ENCODE peak calls at places on chromosomes 11 and 22, in nine cellular contexts. One of them, this sample, is unnamed.

GRCh38 chr22:43185860-43186261 is 1.1 kb downstream of the TTLL12 start:
- DNase-seq in mesothelial cell of epicardium: no peak
- DNase-seq in cardiac muscle cell: peak; percentile 23
- DNase-seq in hepatocyte: peak; percentile 62
- DNase-seq in fibroblast of mammary gland: peak; percentile 37
- DNase-seq in lower lobe of right lung: no peak
- DNase-seq in A549: peak; percentile 26
- DNase-seq in RWPE1: peak; percentile 44
- DNase-seq in dorsolateral prefrontal cortex: peak; percentile 77
- DNase-seq in this sample: no peak

GRCh38 chr11:76288166-76288978 is 82.1 kb upstream of the WNT11 start:
- DNase-seq in mesothelial cell of epicardium: no peak
- DNase-seq in cardiac muscle cell: no peak
- DNase-seq in hepatocyte: no peak
- DNase-seq in fibroblast of mammary gland: no peak
- DNase-seq in lower lobe of right lung: no peak
- DNase-seq in A549: no peak
- DNase-seq in RWPE1: no peak
- DNase-seq in dorsolateral prefrontal cortex: no peak
- DNase-seq in this sample: no peak

GRCh38 chr11:43101113-43101512 is 210.7 kb upstream of the API5 start:
- DNase-seq in mesothelial cell of epicardium: no peak
- DNase-seq in cardiac muscle cell: no peak
- DNase-seq in hepatocyte: no peak
- DNase-seq in fibroblast of mammary gland: no peak
- DNase-seq in lower lobe of right lung: no peak
- DNase-seq in A549: no peak
- DNase-seq in RWPE1: no peak
- DNase-seq in dorsolateral prefrontal cortex: no peak
- DNase-seq in this sample: no peak

GRCh38 chr22:24730864-24731263 is 43.7 kb downstream of the PIWIL3 start:
- DNase-seq in mesothelial cell of epicardium: no peak
- DNase-seq in cardiac muscle cell: no peak
- DNase-seq in hepatocyte: no peak
- DNase-seq in fibroblast of mammary gland: no peak
- DNase-seq in lower lobe of right lung: no peak
- DNase-seq in A549: no peak
- DNase-seq in RWPE1: no peak
- DNase-seq in dorsolateral prefrontal cortex: no peak
- DNase-seq in this sample: no peak

GRCh38 chr22:49896201-49896600 is 22.0 kb downstream of the ALG12 start:
- DNase-seq in mesothelial cell of epicardium: no peak
- DNase-seq in cardiac muscle cell: no peak
- DNase-seq in hepatocyte: no peak
- DNase-seq in fibroblast of mammary gland: no peak
- DNase-seq in lower lobe of right lung: no peak
- DNase-seq in A549: no peak
- DNase-seq in RWPE1: no peak
- DNase-seq in dorsolateral prefrontal cortex: no peak
- DNase-seq in this sample: no peak

GRCh38 chr22:20175597-20175900 is 24.7 kb upstream of the CCDC188 start:
- DNase-seq in mesothelial cell of epicardium: no peak
- DNase-seq in cardiac muscle cell: no peak
- DNase-seq in hepatocyte: no peak
- DNase-seq in fibroblast of mammary gland: peak; percentile 15
- DNase-seq in lower lobe of right lung: no peak
- DNase-seq in A549: no peak
- DNase-seq in RWPE1: no peak
- DNase-seq in dorsolateral prefrontal cortex: no peak
- DNase-seq in this sample: no peak

GRCh38 chr11:45669146-45669545 is 3.7 kb upstream of the CHST1 start:
- DNase-seq in mesothelial cell of epicardium: no peak
- DNase-seq in cardiac muscle cell: no peak
- DNase-seq in hepatocyte: no peak
- DNase-seq in fibroblast of mammary gland: no peak
- DNase-seq in lower lobe of right lung: no peak
- DNase-seq in A549: no peak
- DNase-seq in RWPE1: no peak
- DNase-seq in dorsolateral prefrontal cortex: no peak
- DNase-seq in this sample: no peak

GRCh38 chr11:119361056-119361787 is 14.7 kb upstream of the MFRP start:
- DNase-seq in mesothelial cell of epicardium: no peak
- DNase-seq in cardiac muscle cell: peak; percentile 87
- DNase-seq in hepatocyte: peak; percentile 87
- DNase-seq in fibroblast of mammary gland: peak; percentile 95
- DNase-seq in lower lobe of right lung: peak; percentile 37
- DNase-seq in A549: peak; percentile 57
- DNase-seq in RWPE1: peak; percentile 89
- DNase-seq in dorsolateral prefrontal cortex: peak; percentile 57
- DNase-seq in this sample: peak; percentile 66

GRCh38 chr11:122365545-122366380 is 249.7 kb upstream of the BLID start:
- DNase-seq in mesothelial cell of epicardium: no peak
- DNase-seq in cardiac muscle cell: peak; percentile 23
- DNase-seq in hepatocyte: no peak
- DNase-seq in fibroblast of mammary gland: peak; percentile 5
- DNase-seq in lower lobe of right lung: no peak
- DNase-seq in A549: no peak
- DNase-seq in RWPE1: no peak
- DNase-seq in dorsolateral prefrontal cortex: no peak
- DNase-seq in this sample: no peak

GRCh38 chr11:69278091-69278867 is 15.7 kb upstream of the MYEOV start:
- DNase-seq in mesothelial cell of epicardium: no peak
- DNase-seq in cardiac muscle cell: peak; percentile 42
- DNase-seq in hepatocyte: peak; percentile 84
- DNase-seq in fibroblast of mammary gland: no peak
- DNase-seq in lower lobe of right lung: peak; percentile 85
- DNase-seq in A549: no peak
- DNase-seq in RWPE1: peak; percentile 26
- DNase-seq in dorsolateral prefrontal cortex: no peak
- DNase-seq in this sample: no peak

GRCh38 chr11:10478066-10478465 is 23.0 kb downstream of the AMPD3 start:
- DNase-seq in mesothelial cell of epicardium: no peak
- DNase-seq in cardiac muscle cell: no peak
- DNase-seq in hepatocyte: no peak
- DNase-seq in fibroblast of mammary gland: no peak
- DNase-seq in lower lobe of right lung: no peak
- DNase-seq in A549: no peak
- DNase-seq in RWPE1: no peak
- DNase-seq in dorsolateral prefrontal cortex: no peak
- DNase-seq in this sample: no peak

GRCh38 chr11:105389952-105390351 is 219.9 kb upstream of the GRIA4 start:
- DNase-seq in mesothelial cell of epicardium: no peak
- DNase-seq in cardiac muscle cell: no peak
- DNase-seq in hepatocyte: no peak
- DNase-seq in fibroblast of mammary gland: no peak
- DNase-seq in lower lobe of right lung: no peak
- DNase-seq in A549: no peak
- DNase-seq in RWPE1: no peak
- DNase-seq in dorsolateral prefrontal cortex: no peak
- DNase-seq in this sample: no peak

DNA sequence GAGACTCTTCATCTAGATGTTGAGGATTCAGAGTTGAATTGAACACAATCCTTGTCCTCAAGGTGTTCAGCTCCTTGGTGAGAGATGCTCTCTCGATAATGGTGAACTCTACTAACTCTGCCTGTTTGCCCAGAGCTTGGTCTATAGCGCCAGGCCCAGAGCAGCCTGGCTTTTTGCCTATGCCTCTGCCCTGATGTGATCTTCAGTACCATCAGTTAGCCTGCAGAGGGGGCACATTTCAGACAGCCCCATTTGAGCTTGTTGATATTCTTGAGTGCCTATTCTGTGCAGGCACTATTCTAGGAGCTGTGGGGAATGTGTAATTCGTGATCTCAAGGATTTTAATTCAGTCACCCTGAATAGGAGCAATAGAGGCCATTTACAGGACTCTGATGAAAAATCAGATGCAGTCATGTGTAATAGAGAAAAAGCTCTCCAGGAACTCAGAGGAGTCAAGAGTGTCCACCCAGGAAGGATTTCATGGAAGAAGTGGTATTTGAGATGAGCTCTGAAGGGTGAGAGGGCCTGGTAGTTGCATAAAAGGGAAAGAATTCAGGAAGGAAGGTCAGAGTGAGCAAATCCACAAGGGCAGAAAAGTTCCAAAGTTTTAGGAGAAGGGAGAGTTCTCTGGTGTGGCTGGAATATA is 19.3 kb downstream of the GTPBP1 start:
- DNase-seq in mesothelial cell of epicardium: no peak
- DNase-seq in cardiac muscle cell: peak; percentile 56
- DNase-seq in hepatocyte: peak; percentile 44
- DNase-seq in fibroblast of mammary gland: peak; percentile 58
- DNase-seq in lower lobe of right lung: no peak
- DNase-seq in A549: peak; percentile 57
- DNase-seq in RWPE1: no peak
- DNase-seq in dorsolateral prefrontal cortex: no peak
- DNase-seq in this sample: peak; percentile 48
- TF ChIP-seq CTCF in mesothelial cell of epicardium: peak; percentile 43
- TF ChIP-seq CTCF in cardiac muscle cell: peak; percentile 56
- TF ChIP-seq CTCF in hepatocyte: peak; percentile 37
- TF ChIP-seq CTCF in fibroblast of mammary gland: peak; percentile 57
- TF ChIP-seq CTCF in lower lobe of right lung: peak; percentile 33
- TF ChIP-seq CTCF in A549: peak; percentile 34
- TF ChIP-seq CTCF in RWPE1: peak; percentile 30
- TF ChIP-seq CTCF in dorsolateral prefrontal cortex: peak; percentile 53
- TF ChIP-seq CTCF in this sample: peak; percentile 20

DNA sequence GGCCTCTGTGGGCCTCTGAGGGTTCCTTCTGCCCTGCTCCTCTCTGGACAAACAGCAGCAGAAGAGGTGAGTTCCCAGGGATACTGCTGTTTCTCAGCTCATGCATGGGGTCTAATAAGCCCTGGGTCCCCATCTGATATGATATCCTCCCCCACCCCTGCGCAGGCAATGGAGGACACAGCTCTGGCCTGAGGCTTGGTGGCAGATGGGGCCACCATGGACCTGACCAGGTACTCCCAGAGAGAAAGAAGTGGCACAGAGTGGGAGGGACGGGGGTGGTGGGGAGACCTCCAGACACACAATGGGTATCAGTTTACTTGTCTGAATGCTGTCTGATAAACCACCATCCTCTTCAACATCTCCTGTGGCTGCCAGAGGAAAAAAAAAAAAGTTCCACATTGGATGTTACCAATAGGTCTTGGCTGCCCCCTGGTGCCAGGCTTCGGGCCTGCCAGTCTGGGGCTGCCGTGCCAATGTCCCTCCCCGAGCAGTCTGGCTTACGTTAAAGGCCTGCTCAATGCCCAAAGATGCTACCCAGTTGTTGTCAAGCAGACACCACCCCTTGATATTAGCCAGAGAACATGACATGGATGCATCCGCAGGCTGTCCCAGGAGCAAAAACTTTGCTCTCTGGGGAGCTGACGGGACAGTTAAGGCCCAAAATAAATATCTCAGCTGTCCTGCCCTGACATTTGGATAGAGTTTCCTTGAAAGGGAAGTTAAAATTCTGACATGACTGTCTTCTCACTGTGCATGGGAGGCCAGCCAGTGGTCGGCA is 27.9 kb upstream of the ABCC8 start:
- DNase-seq in mesothelial cell of epicardium: peak; percentile 53
- DNase-seq in cardiac muscle cell: peak; percentile 88
- DNase-seq in hepatocyte: peak; percentile 84
- DNase-seq in fibroblast of mammary gland: peak; percentile 56
- DNase-seq in lower lobe of right lung: peak; percentile 87
- DNase-seq in A549: peak; percentile 83
- DNase-seq in RWPE1: peak; percentile 76
- DNase-seq in dorsolateral prefrontal cortex: peak; percentile 84
- DNase-seq in this sample: peak; percentile 83
- TF ChIP-seq CTCF in mesothelial cell of epicardium: peak; percentile 75
- TF ChIP-seq CTCF in cardiac muscle cell: peak; percentile 89
- TF ChIP-seq CTCF in hepatocyte: peak; percentile 81
- TF ChIP-seq CTCF in fibroblast of mammary gland: peak; percentile 89
- TF ChIP-seq CTCF in lower lobe of right lung: peak; percentile 92
- TF ChIP-seq CTCF in A549: peak; percentile 88
- TF ChIP-seq CTCF in RWPE1: peak; percentile 74
- TF ChIP-seq CTCF in dorsolateral prefrontal cortex: peak; percentile 94
- TF ChIP-seq CTCF in this sample: peak; percentile 81

GRCh38 chr11:5178046-5178837 is 22.2 kb downstream of the OR51V1 start:
- DNase-seq in mesothelial cell of epicardium: no peak
- DNase-seq in cardiac muscle cell: no peak
- DNase-seq in hepatocyte: no peak
- DNase-seq in fibroblast of mammary gland: no peak
- DNase-seq in lower lobe of right lung: no peak
- DNase-seq in A549: no peak
- DNase-seq in RWPE1: no peak
- DNase-seq in dorsolateral prefrontal cortex: no peak
- DNase-seq in this sample: no peak
- TF ChIP-seq CTCF in mesothelial cell of epicardium: no peak
- TF ChIP-seq CTCF in cardiac muscle cell: no peak
- TF ChIP-seq CTCF in hepatocyte: no peak
- TF ChIP-seq CTCF in fibroblast of mammary gland: no peak
- TF ChIP-seq CTCF in lower lobe of right lung: no peak
- TF ChIP-seq CTCF in A549: no peak
- TF ChIP-seq CTCF in RWPE1: no peak
- TF ChIP-seq CTCF in dorsolateral prefrontal cortex: no peak
- TF ChIP-seq CTCF in this sample: no peak

GRCh38 chr11:114131366-114131963 is 72.0 kb downstream of the ZBTB16 start:
- DNase-seq in mesothelial cell of epicardium: no peak
- DNase-seq in cardiac muscle cell: no peak
- DNase-seq in hepatocyte: no peak
- DNase-seq in fibroblast of mammary gland: no peak
- DNase-seq in lower lobe of right lung: no peak
- DNase-seq in A549: no peak
- DNase-seq in RWPE1: no peak
- DNase-seq in dorsolateral prefrontal cortex: no peak
- DNase-seq in this sample: no peak

GRCh38 chr11:114133548-114134329 is 74.2 kb downstream of the ZBTB16 start:
- DNase-seq in mesothelial cell of epicardium: no peak
- DNase-seq in cardiac muscle cell: no peak
- DNase-seq in hepatocyte: no peak
- DNase-seq in fibroblast of mammary gland: peak; percentile 69
- DNase-seq in lower lobe of right lung: no peak
- DNase-seq in A549: no peak
- DNase-seq in RWPE1: no peak
- DNase-seq in dorsolateral prefrontal cortex: no peak
- DNase-seq in this sample: no peak

GRCh38 chr11:114134870-114135269 is 75.4 kb downstream of the ZBTB16 start:
- DNase-seq in mesothelial cell of epicardium: no peak
- DNase-seq in cardiac muscle cell: no peak
- DNase-seq in hepatocyte: peak; percentile 57
- DNase-seq in fibroblast of mammary gland: peak; percentile 97
- DNase-seq in lower lobe of right lung: no peak
- DNase-seq in A549: no peak
- DNase-seq in RWPE1: peak; percentile 18
- DNase-seq in dorsolateral prefrontal cortex: no peak
- DNase-seq in this sample: no peak

GRCh38 chr11:114132944-114133394 is 73.5 kb downstream of the ZBTB16 start:
- DNase-seq in mesothelial cell of epicardium: no peak
- DNase-seq in cardiac muscle cell: no peak
- DNase-seq in hepatocyte: no peak
- DNase-seq in fibroblast of mammary gland: peak; percentile 84
- DNase-seq in lower lobe of right lung: no peak
- DNase-seq in A549: no peak
- DNase-seq in RWPE1: no peak
- DNase-seq in dorsolateral prefrontal cortex: no peak
- DNase-seq in this sample: no peak

DNA sequence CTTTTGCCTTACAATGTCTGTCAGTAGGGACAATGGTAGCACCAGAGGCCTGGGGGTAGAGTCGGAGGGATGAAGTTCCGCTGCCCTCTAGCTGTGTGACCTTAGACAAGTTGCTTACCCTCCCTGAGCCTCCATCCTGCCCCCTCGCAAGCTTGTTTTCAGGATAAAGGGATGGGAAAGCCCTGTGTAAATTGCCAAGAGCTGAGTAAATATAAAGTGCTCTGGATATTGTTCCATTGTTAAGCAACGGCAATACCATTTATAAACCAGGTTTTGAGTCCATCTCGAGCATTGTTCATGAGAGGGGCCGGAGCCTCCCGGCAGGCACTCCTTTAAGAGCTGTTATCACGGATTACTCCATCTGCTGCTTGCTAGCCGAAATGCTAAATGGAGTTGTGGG is 72.9 kb downstream of the ZBTB16 start:
- DNase-seq in mesothelial cell of epicardium: no peak
- DNase-seq in cardiac muscle cell: no peak
- DNase-seq in hepatocyte: no peak
- DNase-seq in fibroblast of mammary gland: peak; percentile 55
- DNase-seq in lower lobe of right lung: no peak
- DNase-seq in A549: no peak
- DNase-seq in RWPE1: no peak
- DNase-seq in dorsolateral prefrontal cortex: no peak
- DNase-seq in this sample: no peak
- TF ChIP-seq CTCF in mesothelial cell of epicardium: no peak
- TF ChIP-seq CTCF in cardiac muscle cell: no peak
- TF ChIP-seq CTCF in hepatocyte: no peak
- TF ChIP-seq CTCF in fibroblast of mammary gland: no peak
- TF ChIP-seq CTCF in lower lobe of right lung: no peak
- TF ChIP-seq CTCF in A549: no peak
- TF ChIP-seq CTCF in RWPE1: no peak
- TF ChIP-seq CTCF in dorsolateral prefrontal cortex: no peak
- TF ChIP-seq CTCF in this sample: no peak

This sample was measured in GM13976.